ENCODE peak calls at places on chromosomes 5 and 9, in four cellular contexts. One of them, this sample, is unnamed.

GRCh38 chr5:111734013-111734412 is 23.0 kb downstream of the NREP start:
- DNase-seq in cardiac fibroblast: peak
- DNase-seq in endothelial cell: no peak
- DNase-seq in SK-N-SH: no peak
- DNase-seq in this sample: peak

GRCh38 chr5:174723979-174724483 is 351 bp upstream of the MSX2 start:
- DNase-seq in endothelial cell: no peak
- DNase-seq in SK-N-SH: peak
- DNase-seq in cardiac fibroblast: no peak
- DNase-seq in this sample: peak

GRCh38 chr9:72509635-72510034 is 11.8 kb upstream of the TMC1 start:
- DNase-seq in endothelial cell: no peak
- DNase-seq in SK-N-SH: no peak
- DNase-seq in cardiac fibroblast: peak
- DNase-seq in this sample: peak

GRCh38 chr5:162654661-162655406 is 587.3 kb downstream of the GABRG2 start:
- DNase-seq in SK-N-SH: no peak
- DNase-seq in endothelial cell: no peak
- DNase-seq in cardiac fibroblast: no peak
- DNase-seq in this sample: no peak

GRCh38 chr9:114001410-114001685 is 76.8 kb downstream of the AMBP start:
- DNase-seq in cardiac fibroblast: no peak
- DNase-seq in endothelial cell: no peak
- DNase-seq in SK-N-SH: no peak
- DNase-seq in this sample: no peak

GRCh38 chr9:125475385-125475784 is 213.8 kb downstream of the GAPVD1 start:
- DNase-seq in endothelial cell: no peak
- DNase-seq in SK-N-SH: no peak
- DNase-seq in cardiac fibroblast: no peak
- DNase-seq in this sample: no peak

GRCh38 chr5:24786108-24786507 is 141.3 kb upstream of the CDH10 start:
- DNase-seq in SK-N-SH: no peak
- DNase-seq in endothelial cell: no peak
- DNase-seq in cardiac fibroblast: no peak
- DNase-seq in this sample: no peak

GRCh38 chr5:33774323-33774722 is 117.5 kb downstream of the ADAMTS12 start:
- DNase-seq in SK-N-SH: no peak
- DNase-seq in cardiac fibroblast: peak
- DNase-seq in endothelial cell: no peak
- DNase-seq in this sample: peak

GRCh38 chr5:175288048-175288621 is 155.8 kb downstream of the DRD1 start:
- DNase-seq in endothelial cell: no peak
- DNase-seq in SK-N-SH: no peak
- DNase-seq in cardiac fibroblast: peak
- DNase-seq in this sample: peak

GRCh38 chr9:101397746-101398334 is 578 bp downstream of the MRPL50 start:
- DNase-seq in SK-N-SH: peak
- DNase-seq in cardiac fibroblast: no peak
- DNase-seq in endothelial cell: no peak
- DNase-seq in this sample: peak

GRCh38 chr5:7391215-7391614 is 4.7 kb upstream of the ADCY2 start:
- DNase-seq in endothelial cell: no peak
- DNase-seq in cardiac fibroblast: no peak
- DNase-seq in SK-N-SH: no peak
- DNase-seq in this sample: no peak

GRCh38 chr9:95077766-95078382 is 239.6 kb downstream of the FANCC start:
- DNase-seq in SK-N-SH: no peak
- DNase-seq in cardiac fibroblast: no peak
- DNase-seq in endothelial cell: no peak
- DNase-seq in this sample: no peak

GRCh38 chr5:77972545-77973252 is 196.6 kb upstream of the TBCA start:
- DNase-seq in cardiac fibroblast: no peak
- DNase-seq in endothelial cell: peak
- DNase-seq in SK-N-SH: peak
- DNase-seq in this sample: no peak

GRCh38 chr5:94057655-94058054 is 316.3 kb upstream of the POU5F2 start:
- DNase-seq in endothelial cell: no peak
- DNase-seq in SK-N-SH: no peak
- DNase-seq in cardiac fibroblast: no peak
- DNase-seq in this sample: no peak

GRCh38 chr9:35826071-35826701 is 2.3 kb downstream of the FAM221B start:
- DNase-seq in cardiac fibroblast: peak
- DNase-seq in endothelial cell: peak
- DNase-seq in SK-N-SH: peak
- DNase-seq in this sample: peak

GRCh38 chr5:73955447-73955846 is 329.5 kb downstream of the ARHGEF28 start:
- DNase-seq in cardiac fibroblast: no peak
- DNase-seq in SK-N-SH: no peak
- DNase-seq in endothelial cell: no peak
- DNase-seq in this sample: no peak

GRCh38 chr9:121362813-121363585 is 7.1 kb downstream of the STOM start:
- DNase-seq in cardiac fibroblast: peak
- DNase-seq in endothelial cell: no peak
- DNase-seq in SK-N-SH: no peak
- DNase-seq in this sample: peak

GRCh38 chr5:142685418-142686209 is at the start of gene FGF1:
- DNase-seq in SK-N-SH: peak
- DNase-seq in endothelial cell: no peak
- DNase-seq in cardiac fibroblast: peak
- DNase-seq in this sample: no peak

GRCh38 chr5:54667136-54667535 is 149.6 kb downstream of the SNX18 start:
- DNase-seq in endothelial cell: no peak
- DNase-seq in cardiac fibroblast: no peak
- DNase-seq in SK-N-SH: no peak
- DNase-seq in this sample: no peak

GRCh38 chr5:90548069-90548593 is 10.5 kb upstream of the ADGRV1 start:
- DNase-seq in SK-N-SH: no peak
- DNase-seq in cardiac fibroblast: no peak
- DNase-seq in endothelial cell: no peak
- DNase-seq in this sample: no peak

GRCh38 chr5:1959911-1960581 is 77.3 kb upstream of the IRX4 start:
- DNase-seq in endothelial cell: no peak
- DNase-seq in SK-N-SH: no peak
- DNase-seq in cardiac fibroblast: no peak
- DNase-seq in this sample: no peak

GRCh38 chr9:36191290-36191645 is 547 bp downstream of the CLTA start:
- DNase-seq in SK-N-SH: no peak
- DNase-seq in cardiac fibroblast: peak
- DNase-seq in endothelial cell: peak
- DNase-seq in this sample: no peak

GRCh38 chr9:131477367-131477766 is 25.4 kb upstream of the POMT1 start:
- DNase-seq in endothelial cell: no peak
- DNase-seq in SK-N-SH: no peak
- DNase-seq in cardiac fibroblast: no peak
- DNase-seq in this sample: no peak

GRCh38 chr5:96569770-96570169 is 92.4 kb upstream of the CAST start:
- DNase-seq in SK-N-SH: no peak
- DNase-seq in cardiac fibroblast: no peak
- DNase-seq in endothelial cell: no peak
- DNase-seq in this sample: no peak

DNA sequence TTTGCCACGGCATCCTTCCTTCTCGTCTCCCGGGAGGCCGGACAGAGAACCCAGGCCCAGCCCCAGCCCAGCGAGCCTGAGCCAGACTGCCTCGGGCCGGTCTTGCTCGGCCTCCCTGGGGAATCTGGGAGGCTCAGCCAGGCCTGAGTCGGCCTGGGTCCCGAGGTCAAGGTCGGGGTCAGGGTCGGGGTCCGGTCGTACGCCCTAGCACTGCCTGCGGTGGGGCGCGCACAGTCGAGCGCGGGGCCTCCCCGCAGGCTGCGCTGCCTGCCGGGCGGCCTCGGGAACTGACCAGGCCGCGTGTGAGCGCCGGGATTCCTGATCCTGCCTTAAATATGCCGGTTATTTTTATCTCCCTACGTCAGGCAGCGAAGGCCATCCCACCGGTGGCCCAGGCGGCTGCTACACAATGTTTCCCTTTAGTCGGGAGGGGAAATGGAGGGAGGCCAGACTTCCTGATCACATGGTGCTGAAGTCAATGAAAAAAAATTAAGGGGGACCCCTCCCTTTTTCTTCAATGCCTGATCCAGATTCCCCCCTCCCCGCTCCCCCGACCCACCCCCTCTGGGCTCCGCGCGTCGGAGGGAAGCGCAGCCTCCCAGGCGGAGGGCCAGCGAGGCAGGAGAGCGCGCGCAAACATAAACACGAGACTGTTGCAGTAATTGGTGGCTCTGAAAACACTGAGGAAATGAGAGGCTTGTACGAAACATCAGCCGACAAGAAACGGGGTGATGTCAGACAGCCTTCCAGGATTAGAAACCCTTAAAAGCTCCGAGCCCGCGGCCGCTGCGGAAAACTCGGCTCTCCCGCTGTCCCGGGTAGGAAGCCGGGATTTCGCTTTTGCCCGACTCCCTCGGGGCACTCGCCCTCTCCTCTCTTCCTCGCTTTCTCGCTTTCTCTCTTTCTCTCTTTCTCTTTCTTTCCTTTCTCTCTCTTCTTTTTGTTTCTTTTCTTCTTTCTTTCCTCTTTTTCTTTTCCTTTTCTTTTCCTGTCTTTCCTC is 148.2 kb upstream of the KLF4 start:
- DNase-seq in SK-N-SH: peak
- DNase-seq in endothelial cell: peak
- DNase-seq in cardiac fibroblast: peak
- DNase-seq in this sample: peak
- TF ChIP-seq CTCF in SK-N-SH: no peak
- TF ChIP-seq CTCF in endothelial cell: no peak
- TF ChIP-seq CTCF in cardiac fibroblast: no peak
- TF ChIP-seq CTCF in this sample: no peak

DNA sequence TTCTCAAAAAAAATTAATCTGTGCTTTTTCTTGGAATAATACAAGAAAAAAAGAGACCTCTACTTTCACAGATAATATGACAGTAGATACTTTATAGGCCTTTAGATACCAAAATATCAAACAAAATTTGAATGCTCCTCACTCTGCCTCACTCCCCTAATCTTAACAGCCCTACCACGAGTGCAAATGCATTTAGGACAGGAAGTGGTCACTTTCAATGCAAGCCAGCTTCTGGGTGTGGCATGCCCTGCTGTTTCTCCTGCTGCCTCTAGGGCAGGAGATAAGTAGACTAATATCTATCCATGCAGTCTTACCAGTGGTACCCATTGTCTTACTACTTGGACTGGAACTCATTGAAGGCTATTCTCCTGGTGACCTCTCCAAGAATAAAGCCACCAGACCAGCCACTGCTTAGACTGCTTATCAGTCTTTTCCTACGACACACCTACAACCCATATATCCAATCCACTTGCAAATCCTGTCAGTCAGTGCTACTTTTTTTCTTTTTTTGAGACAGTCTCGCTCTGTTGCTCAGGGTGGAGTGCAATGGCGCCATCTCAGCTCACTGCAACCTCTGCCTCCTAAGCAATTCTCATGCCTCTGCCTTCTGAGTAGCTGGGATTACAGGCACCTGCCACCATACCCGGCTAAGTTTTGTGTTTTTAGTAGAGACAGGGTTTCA is 23.0 kb downstream of the FRRS1L start:
- DNase-seq in SK-N-SH: peak
- DNase-seq in cardiac fibroblast: peak
- DNase-seq in endothelial cell: no peak
- DNase-seq in this sample: peak
- TF ChIP-seq CTCF in SK-N-SH: peak
- TF ChIP-seq CTCF in cardiac fibroblast: peak
- TF ChIP-seq CTCF in endothelial cell: peak
- TF ChIP-seq CTCF in this sample: peak

GRCh38 chr5:43515678-43516048 is 715 bp upstream of the C5orf34 start:
- DNase-seq in cardiac fibroblast: no peak
- DNase-seq in endothelial cell: no peak
- DNase-seq in SK-N-SH: no peak
- DNase-seq in this sample: no peak

GRCh38 chr5:43520615-43521014 is 5.7 kb upstream of the C5orf34 start:
- DNase-seq in SK-N-SH: no peak
- DNase-seq in cardiac fibroblast: no peak
- DNase-seq in endothelial cell: no peak
- DNase-seq in this sample: no peak

GRCh38 chr5:43514471-43514815 is 505 bp downstream of the C5orf34 start:
- DNase-seq in cardiac fibroblast: peak
- DNase-seq in endothelial cell: no peak
- DNase-seq in SK-N-SH: peak
- DNase-seq in this sample: peak

DNA sequence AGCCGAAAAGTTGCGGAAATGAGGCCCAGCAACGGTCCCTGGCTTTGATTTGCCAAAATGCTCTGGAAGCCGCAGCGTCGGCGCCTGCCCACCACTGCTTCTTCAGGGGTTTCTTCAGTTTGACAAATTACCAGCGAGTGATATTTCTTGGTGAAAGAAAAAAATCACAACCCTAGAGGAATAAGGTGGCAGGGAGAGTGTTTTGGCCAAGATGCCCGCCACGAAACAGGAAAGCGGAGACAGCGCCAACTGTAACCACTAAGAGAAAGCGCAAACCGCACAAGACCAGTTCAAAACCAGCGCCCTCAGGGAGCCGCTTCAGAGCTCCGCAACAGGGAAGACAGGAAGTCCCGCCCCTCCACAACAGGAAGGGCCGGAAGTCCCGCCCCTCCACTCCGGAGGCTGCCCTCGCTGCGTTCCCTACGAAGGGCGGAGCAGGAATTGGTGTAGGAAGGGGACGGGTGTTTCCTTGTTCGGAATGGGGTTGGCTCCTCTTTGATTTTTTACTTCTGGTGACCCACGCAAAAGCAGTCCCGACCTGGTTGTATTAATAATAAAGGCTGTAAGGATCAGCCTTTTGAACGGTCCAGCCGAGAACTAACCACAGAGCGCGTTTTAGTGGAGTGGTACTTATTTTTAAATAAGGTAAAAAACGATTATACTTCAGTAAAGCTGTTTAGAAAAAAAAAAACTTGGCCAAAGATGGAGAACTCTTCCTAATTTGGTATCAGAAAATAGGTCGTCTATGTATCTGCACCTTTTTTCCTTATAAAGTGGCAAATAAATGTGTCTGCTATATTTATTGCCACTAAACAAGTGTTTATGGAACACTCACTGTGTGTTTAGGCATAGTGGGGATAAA is at the start of gene C5orf34:
- DNase-seq in cardiac fibroblast: peak
- DNase-seq in SK-N-SH: peak
- DNase-seq in endothelial cell: peak
- DNase-seq in this sample: peak
- TF ChIP-seq CTCF in cardiac fibroblast: no peak
- TF ChIP-seq CTCF in SK-N-SH: peak
- TF ChIP-seq CTCF in endothelial cell: no peak
- TF ChIP-seq CTCF in this sample: no peak

GRCh38 chr9:4196376-4196775 is 103.5 kb downstream of the GLIS3 start:
- DNase-seq in SK-N-SH: no peak
- DNase-seq in cardiac fibroblast: peak
- DNase-seq in endothelial cell: no peak
- DNase-seq in this sample: peak

GRCh38 chr9:4195285-4195684 is 104.6 kb downstream of the GLIS3 start:
- DNase-seq in SK-N-SH: no peak
- DNase-seq in cardiac fibroblast: no peak
- DNase-seq in endothelial cell: no peak
- DNase-seq in this sample: no peak

GRCh38 chr9:4196886-4197285 is 103.0 kb downstream of the GLIS3 start:
- DNase-seq in cardiac fibroblast: peak
- DNase-seq in endothelial cell: no peak
- DNase-seq in SK-N-SH: no peak
- DNase-seq in this sample: peak

GRCh38 chr9:4193391-4193790 is 106.5 kb downstream of the GLIS3 start:
- DNase-seq in cardiac fibroblast: no peak
- DNase-seq in SK-N-SH: no peak
- DNase-seq in endothelial cell: no peak
- DNase-seq in this sample: no peak

GRCh38 chr9:4197548-4197947 is 102.3 kb downstream of the GLIS3 start:
- DNase-seq in SK-N-SH: peak
- DNase-seq in cardiac fibroblast: no peak
- DNase-seq in endothelial cell: no peak
- DNase-seq in this sample: peak
- TF ChIP-seq CTCF in SK-N-SH: peak
- TF ChIP-seq CTCF in cardiac fibroblast: peak
- TF ChIP-seq CTCF in endothelial cell: peak
- TF ChIP-seq CTCF in this sample: peak

This sample was measured in fibroblast of mammary gland.